ENCODE peak calls at places on chromosomes 2 and 18, in six cellular contexts. One of them, this sample, is unnamed.

GRCh38 chr2:176079285-176079830 is 4.4 kb downstream of the EVX2 start:
- DNase-seq in fibroblast of lung: no peak
- DNase-seq in cardiac muscle cell: no peak
- DNase-seq in effector memory CD4-positive, alpha-beta T cell: no peak
- DNase-seq in HL-60: no peak
- DNase-seq in brain microvascular endothelial cell: no peak
- DNase-seq in this sample: no peak

GRCh38 chr2:239943571-239943970 is 81.6 kb downstream of the NDUFA10 start:
- DNase-seq in fibroblast of lung: no peak
- DNase-seq in cardiac muscle cell: no peak
- DNase-seq in effector memory CD4-positive, alpha-beta T cell: no peak
- DNase-seq in HL-60: no peak
- DNase-seq in brain microvascular endothelial cell: no peak
- DNase-seq in this sample: no peak

GRCh38 chr18:35409921-35410320 is 32.8 kb upstream of the ZNF396 start:
- DNase-seq in fibroblast of lung: no peak
- DNase-seq in cardiac muscle cell: no peak
- DNase-seq in effector memory CD4-positive, alpha-beta T cell: no peak
- DNase-seq in HL-60: no peak
- DNase-seq in brain microvascular endothelial cell: no peak
- DNase-seq in this sample: no peak

GRCh38 chr2:145674705-145675104 is 1154.8 kb upstream of the ZEB2 start:
- DNase-seq in fibroblast of lung: no peak
- DNase-seq in cardiac muscle cell: no peak
- DNase-seq in effector memory CD4-positive, alpha-beta T cell: no peak
- DNase-seq in HL-60: no peak
- DNase-seq in brain microvascular endothelial cell: no peak
- DNase-seq in this sample: no peak

GRCh38 chr2:233486778-233487552 is 79.6 kb downstream of the USP40 start:
- DNase-seq in fibroblast of lung: peak
- DNase-seq in cardiac muscle cell: no peak
- DNase-seq in effector memory CD4-positive, alpha-beta T cell: no peak
- DNase-seq in HL-60: no peak
- DNase-seq in brain microvascular endothelial cell: peak
- DNase-seq in this sample: peak

GRCh38 chr2:171516793-171517192 is 5.5 kb upstream of the CYBRD1 start:
- DNase-seq in fibroblast of lung: no peak
- DNase-seq in cardiac muscle cell: no peak
- DNase-seq in effector memory CD4-positive, alpha-beta T cell: no peak
- DNase-seq in HL-60: no peak
- DNase-seq in brain microvascular endothelial cell: no peak
- DNase-seq in this sample: no peak

GRCh38 chr2:5691659-5692529 is at the start of gene SOX11:
- DNase-seq in fibroblast of lung: peak
- DNase-seq in cardiac muscle cell: peak
- DNase-seq in effector memory CD4-positive, alpha-beta T cell: no peak
- DNase-seq in HL-60: no peak
- DNase-seq in brain microvascular endothelial cell: peak
- DNase-seq in this sample: peak

GRCh38 chr18:79559121-79559835 is 120.3 kb upstream of the CTDP1 start:
- DNase-seq in fibroblast of lung: no peak
- DNase-seq in cardiac muscle cell: no peak
- DNase-seq in effector memory CD4-positive, alpha-beta T cell: no peak
- DNase-seq in HL-60: no peak
- DNase-seq in brain microvascular endothelial cell: no peak
- DNase-seq in this sample: no peak

GRCh38 chr2:226865273-226865672 is 29.4 kb downstream of the RHBDD1 start:
- DNase-seq in fibroblast of lung: no peak
- DNase-seq in cardiac muscle cell: no peak
- DNase-seq in effector memory CD4-positive, alpha-beta T cell: no peak
- DNase-seq in HL-60: no peak
- DNase-seq in brain microvascular endothelial cell: no peak
- DNase-seq in this sample: no peak

GRCh38 chr18:24397131-24397693 is 412 bp downstream of the OSBPL1A start:
- DNase-seq in fibroblast of lung: peak
- DNase-seq in cardiac muscle cell: peak
- DNase-seq in effector memory CD4-positive, alpha-beta T cell: no peak
- DNase-seq in HL-60: peak
- DNase-seq in brain microvascular endothelial cell: peak
- DNase-seq in this sample: peak

GRCh38 chr2:111122631-111123421 is 2.1 kb downstream of the BCL2L11 start:
- DNase-seq in fibroblast of lung: peak
- DNase-seq in cardiac muscle cell: peak
- DNase-seq in effector memory CD4-positive, alpha-beta T cell: peak
- DNase-seq in HL-60: peak
- DNase-seq in brain microvascular endothelial cell: peak
- DNase-seq in this sample: peak

GRCh38 chr2:44912660-44913059 is 28.8 kb upstream of the SIX3 start:
- DNase-seq in fibroblast of lung: peak
- DNase-seq in cardiac muscle cell: no peak
- DNase-seq in effector memory CD4-positive, alpha-beta T cell: no peak
- DNase-seq in HL-60: no peak
- DNase-seq in brain microvascular endothelial cell: no peak
- DNase-seq in this sample: peak

GRCh38 chr18:31209041-31209440 is 46.4 kb upstream of the DSC1 start:
- DNase-seq in fibroblast of lung: no peak
- DNase-seq in cardiac muscle cell: no peak
- DNase-seq in effector memory CD4-positive, alpha-beta T cell: no peak
- DNase-seq in HL-60: no peak
- DNase-seq in brain microvascular endothelial cell: no peak
- DNase-seq in this sample: no peak

GRCh38 chr2:171086352-171087290 is 74.1 kb downstream of the TLK1 start:
- DNase-seq in fibroblast of lung: peak
- DNase-seq in cardiac muscle cell: peak
- DNase-seq in effector memory CD4-positive, alpha-beta T cell: peak
- DNase-seq in HL-60: peak
- DNase-seq in brain microvascular endothelial cell: peak
- DNase-seq in this sample: peak

GRCh38 chr2:230661072-230661957 is 51.3 kb upstream of the CAB39 start:
- DNase-seq in fibroblast of lung: no peak
- DNase-seq in cardiac muscle cell: no peak
- DNase-seq in effector memory CD4-positive, alpha-beta T cell: no peak
- DNase-seq in HL-60: peak
- DNase-seq in brain microvascular endothelial cell: no peak
- DNase-seq in this sample: no peak

GRCh38 chr2:218860950-218861381 is 1.4 kb downstream of the WNT6 start:
- DNase-seq in fibroblast of lung: peak
- DNase-seq in cardiac muscle cell: peak
- DNase-seq in effector memory CD4-positive, alpha-beta T cell: no peak
- DNase-seq in HL-60: no peak
- DNase-seq in brain microvascular endothelial cell: no peak
- DNase-seq in this sample: no peak

GRCh38 chr2:11588228-11589110 is 54.6 kb downstream of the GREB1 start:
- DNase-seq in fibroblast of lung: no peak
- DNase-seq in cardiac muscle cell: no peak
- DNase-seq in effector memory CD4-positive, alpha-beta T cell: no peak
- DNase-seq in HL-60: no peak
- DNase-seq in brain microvascular endothelial cell: no peak
- DNase-seq in this sample: no peak

GRCh38 chr2:173412628-173413027 is 58.0 kb downstream of the CDCA7 start:
- DNase-seq in fibroblast of lung: no peak
- DNase-seq in cardiac muscle cell: no peak
- DNase-seq in effector memory CD4-positive, alpha-beta T cell: no peak
- DNase-seq in HL-60: no peak
- DNase-seq in brain microvascular endothelial cell: no peak
- DNase-seq in this sample: no peak

GRCh38 chr2:101306410-101306809 is 2.1 kb downstream of the RNF149 start:
- DNase-seq in fibroblast of lung: no peak
- DNase-seq in cardiac muscle cell: no peak
- DNase-seq in effector memory CD4-positive, alpha-beta T cell: no peak
- DNase-seq in HL-60: peak
- DNase-seq in brain microvascular endothelial cell: no peak
- DNase-seq in this sample: no peak

GRCh38 chr2:101307503-101307902 is 998 bp downstream of the RNF149 start:
- DNase-seq in fibroblast of lung: no peak
- DNase-seq in cardiac muscle cell: no peak
- DNase-seq in effector memory CD4-positive, alpha-beta T cell: no peak
- DNase-seq in HL-60: no peak
- DNase-seq in brain microvascular endothelial cell: no peak
- DNase-seq in this sample: no peak

GRCh38 chr2:101305492-101306123 is 2.9 kb downstream of the RNF149 start:
- DNase-seq in fibroblast of lung: peak
- DNase-seq in cardiac muscle cell: no peak
- DNase-seq in effector memory CD4-positive, alpha-beta T cell: no peak
- DNase-seq in HL-60: no peak
- DNase-seq in brain microvascular endothelial cell: peak
- DNase-seq in this sample: no peak

GRCh38 chr2:101303688-101304087 is 4.8 kb downstream of the RNF149 start:
- DNase-seq in fibroblast of lung: no peak
- DNase-seq in cardiac muscle cell: no peak
- DNase-seq in effector memory CD4-positive, alpha-beta T cell: no peak
- DNase-seq in HL-60: no peak
- DNase-seq in brain microvascular endothelial cell: no peak
- DNase-seq in this sample: no peak

DNA sequence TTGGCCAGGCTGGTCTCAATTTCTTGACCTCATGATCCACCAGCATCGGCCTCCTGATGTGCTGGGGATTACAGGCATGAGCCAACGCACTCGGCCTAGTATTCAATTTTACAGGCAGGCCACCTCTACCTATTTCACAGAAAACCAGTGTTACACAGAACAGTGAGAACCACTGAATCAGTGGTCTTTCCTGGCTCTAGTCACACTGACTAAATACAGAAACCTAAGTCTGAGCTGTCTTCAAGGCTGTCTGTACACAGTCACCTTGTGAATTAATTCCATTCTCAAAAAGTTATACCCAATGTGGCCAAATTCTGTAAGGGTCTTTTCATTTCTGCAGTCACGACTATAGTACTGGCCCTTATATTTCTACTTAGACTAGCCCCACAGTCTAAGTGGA is 3.5 kb downstream of the RNF149 start:
- DNase-seq in fibroblast of lung: no peak
- DNase-seq in cardiac muscle cell: no peak
- DNase-seq in effector memory CD4-positive, alpha-beta T cell: no peak
- DNase-seq in HL-60: no peak
- DNase-seq in brain microvascular endothelial cell: no peak
- DNase-seq in this sample: no peak
- H3K4me3 ChIP-seq in fibroblast of lung: peak
- H3K4me3 ChIP-seq in cardiac muscle cell: peak
- H3K4me3 ChIP-seq in effector memory CD4-positive, alpha-beta T cell: peak
- H3K4me3 ChIP-seq in HL-60: no peak
- H3K4me3 ChIP-seq in brain microvascular endothelial cell: no peak
- H3K4me3 ChIP-seq in this sample: no peak

GRCh38 chr2:135844285-135844985 is 7.5 kb upstream of the LCT start:
- DNase-seq in fibroblast of lung: no peak
- DNase-seq in cardiac muscle cell: no peak
- DNase-seq in effector memory CD4-positive, alpha-beta T cell: no peak
- DNase-seq in HL-60: no peak
- DNase-seq in brain microvascular endothelial cell: no peak
- DNase-seq in this sample: no peak

GRCh38 chr2:135836596-135836995 is 388 bp downstream of the LCT start:
- DNase-seq in fibroblast of lung: no peak
- DNase-seq in cardiac muscle cell: no peak
- DNase-seq in effector memory CD4-positive, alpha-beta T cell: no peak
- DNase-seq in HL-60: no peak
- DNase-seq in brain microvascular endothelial cell: no peak
- DNase-seq in this sample: no peak

GRCh38 chr2:135839713-135840112 is 2.7 kb upstream of the LCT start:
- DNase-seq in fibroblast of lung: peak
- DNase-seq in cardiac muscle cell: no peak
- DNase-seq in effector memory CD4-positive, alpha-beta T cell: no peak
- DNase-seq in HL-60: no peak
- DNase-seq in brain microvascular endothelial cell: peak
- DNase-seq in this sample: peak

GRCh38 chr2:135843671-135844070 is 6.7 kb upstream of the LCT start:
- DNase-seq in fibroblast of lung: no peak
- DNase-seq in cardiac muscle cell: no peak
- DNase-seq in effector memory CD4-positive, alpha-beta T cell: no peak
- DNase-seq in HL-60: no peak
- DNase-seq in brain microvascular endothelial cell: peak
- DNase-seq in this sample: no peak

GRCh38 chr2:135840601-135841000 is 3.6 kb upstream of the LCT start:
- DNase-seq in fibroblast of lung: peak
- DNase-seq in cardiac muscle cell: no peak
- DNase-seq in effector memory CD4-positive, alpha-beta T cell: no peak
- DNase-seq in HL-60: no peak
- DNase-seq in brain microvascular endothelial cell: peak
- DNase-seq in this sample: no peak
- H3K4me3 ChIP-seq in fibroblast of lung: peak
- H3K4me3 ChIP-seq in cardiac muscle cell: no peak
- H3K4me3 ChIP-seq in effector memory CD4-positive, alpha-beta T cell: no peak
- H3K4me3 ChIP-seq in HL-60: no peak
- H3K4me3 ChIP-seq in brain microvascular endothelial cell: no peak
- H3K4me3 ChIP-seq in this sample: no peak

DNA sequence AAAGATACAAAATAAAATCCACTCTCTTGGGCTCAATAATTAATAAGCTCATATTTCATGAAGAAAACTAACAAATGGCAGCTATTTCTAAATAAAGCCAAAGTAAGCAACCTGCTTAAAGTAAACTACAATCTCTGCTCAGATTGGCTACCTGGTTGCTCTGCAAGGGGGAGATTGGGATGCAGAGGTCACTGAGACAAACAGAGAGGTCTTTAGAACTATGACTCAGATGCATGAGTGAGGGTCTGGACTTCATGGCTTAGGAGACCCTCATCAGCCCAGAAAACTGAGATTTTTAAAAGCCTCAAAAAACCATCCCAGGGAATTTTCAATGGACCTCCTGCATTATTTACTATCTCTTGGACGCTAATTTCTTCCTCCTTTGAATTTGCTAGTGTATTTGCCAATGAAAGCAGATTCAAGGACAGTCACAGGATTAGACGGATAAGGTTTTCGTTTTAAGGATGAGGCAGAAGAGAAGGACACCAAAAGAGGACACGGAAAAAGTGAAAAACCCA is 17.4 kb downstream of the CYTIP start:
- DNase-seq in fibroblast of lung: no peak
- DNase-seq in cardiac muscle cell: no peak
- DNase-seq in effector memory CD4-positive, alpha-beta T cell: no peak
- DNase-seq in HL-60: no peak
- DNase-seq in brain microvascular endothelial cell: no peak
- DNase-seq in this sample: no peak
- H3K4me3 ChIP-seq in fibroblast of lung: no peak
- H3K4me3 ChIP-seq in cardiac muscle cell: no peak
- H3K4me3 ChIP-seq in effector memory CD4-positive, alpha-beta T cell: no peak
- H3K4me3 ChIP-seq in HL-60: no peak
- H3K4me3 ChIP-seq in brain microvascular endothelial cell: no peak
- H3K4me3 ChIP-seq in this sample: no peak

GRCh38 chr2:232439758-232440135 is 16.2 kb upstream of the ALPI start:
- DNase-seq in fibroblast of lung: no peak
- DNase-seq in cardiac muscle cell: no peak
- DNase-seq in effector memory CD4-positive, alpha-beta T cell: no peak
- DNase-seq in HL-60: no peak
- DNase-seq in brain microvascular endothelial cell: no peak
- DNase-seq in this sample: no peak

GRCh38 chr2:232436381-232437129 is 19.4 kb upstream of the ALPI start:
- DNase-seq in fibroblast of lung: no peak
- DNase-seq in cardiac muscle cell: no peak
- DNase-seq in effector memory CD4-positive, alpha-beta T cell: no peak
- DNase-seq in HL-60: no peak
- DNase-seq in brain microvascular endothelial cell: no peak
- DNase-seq in this sample: no peak

GRCh38 chr2:232438951-232439757 is 16.8 kb upstream of the ALPI start:
- DNase-seq in fibroblast of lung: peak
- DNase-seq in cardiac muscle cell: peak
- DNase-seq in effector memory CD4-positive, alpha-beta T cell: peak
- DNase-seq in HL-60: no peak
- DNase-seq in brain microvascular endothelial cell: no peak
- DNase-seq in this sample: no peak

GRCh38 chr2:232437130-232437620 is 18.8 kb upstream of the ALPI start:
- DNase-seq in fibroblast of lung: no peak
- DNase-seq in cardiac muscle cell: no peak
- DNase-seq in effector memory CD4-positive, alpha-beta T cell: no peak
- DNase-seq in HL-60: no peak
- DNase-seq in brain microvascular endothelial cell: no peak
- DNase-seq in this sample: no peak

GRCh38 chr2:232438051-232438450 is 17.9 kb upstream of the ALPI start:
- DNase-seq in fibroblast of lung: no peak
- DNase-seq in cardiac muscle cell: no peak
- DNase-seq in effector memory CD4-positive, alpha-beta T cell: no peak
- DNase-seq in HL-60: no peak
- DNase-seq in brain microvascular endothelial cell: no peak
- DNase-seq in this sample: no peak
- H3K4me3 ChIP-seq in fibroblast of lung: no peak
- H3K4me3 ChIP-seq in cardiac muscle cell: no peak
- H3K4me3 ChIP-seq in effector memory CD4-positive, alpha-beta T cell: no peak
- H3K4me3 ChIP-seq in HL-60: no peak
- H3K4me3 ChIP-seq in brain microvascular endothelial cell: no peak
- H3K4me3 ChIP-seq in this sample: no peak

This sample was measured in skeletal muscle cell.